ENCODE peak calls at places on chromosome 22, in nine cellular contexts. Q is heart left ventricle, I is body of pancreas, T is mammary epithelial cell, O is Calu3, D is tibial artery, Y is spleen, E is AG04450, V is A549. H is an unnamed sample.

GRCh38 chr22:16845881-16846280 is 20.7 kb upstream of the XKR3 start:
- DNase-seq in Q (no peak), I (no peak), T (no peak), O (no peak), D (no peak), Y (no peak), E (no peak), V (no peak), H (no peak)

GRCh38 chr22:19622061-19622441 is 92.3 kb upstream of the SEPTIN5 start:
- DNase-seq in Q (no peak), I (no peak), T (no peak), O (no peak), D (no peak), Y (peak), E (no peak), V (no peak), H (no peak)

GRCh38 chr22:36454916-36455570 is 26.4 kb downstream of the TXN2 start:
- DNase-seq in Q (peak), I (peak), T (peak), O (peak), D (peak), Y (peak), E (peak), V (peak), H (peak)

GRCh38 chr22:24758164-24758799 is 16.2 kb downstream of the PIWIL3 start:
- DNase-seq in Q (peak), I (peak), T (peak), O (peak), D (no peak), Y (no peak), E (peak), V (peak), H (peak)

GRCh38 chr22:41223535-41223934 is 17.2 kb downstream of the CHADL start:
- DNase-seq in Q (no peak), I (no peak), T (no peak), O (no peak), D (no peak), Y (no peak), E (no peak), V (no peak), H (no peak)

GRCh38 chr22:36064358-36064757 is 35.7 kb upstream of the RBFOX2 start:
- DNase-seq in Q (no peak), I (no peak), T (no peak), O (no peak), D (no peak), Y (no peak), E (no peak), V (no peak), H (no peak)

GRCh38 chr22:45242778-45243191 is 2.1 kb upstream of the KIAA0930 start:
- DNase-seq in Q (no peak), I (peak), T (no peak), O (peak), D (no peak), Y (no peak), E (no peak), V (peak), H (no peak)

GRCh38 chr22:30602049-30602448 is 4.9 kb upstream of the TCN2 start:
- DNase-seq in Q (no peak), I (no peak), T (peak), O (peak), D (no peak), Y (no peak), E (no peak), V (peak), H (no peak)

GRCh38 chr22:45454260-45454659 is 40.8 kb downstream of the RIBC2 start:
- DNase-seq in Q (no peak), I (no peak), T (no peak), O (no peak), D (no peak), Y (no peak), E (no peak), V (no peak), H (no peak)

GRCh38 chr22:47367993-47368945 is 605.8 kb downstream of the TBC1D22A start:
- DNase-seq in Q (no peak), I (peak), T (no peak), O (no peak), D (no peak), Y (peak), E (no peak), V (no peak), H (no peak)

GRCh38 chr22:46060292-46061123 is 83.5 kb upstream of the WNT7B start:
- DNase-seq in Q (no peak), I (no peak), T (peak), O (no peak), D (peak), Y (no peak), E (no peak), V (no peak), H (no peak)

GRCh38 chr22:21939392-21940319 is 13.0 kb downstream of the PPM1F start:
- DNase-seq in Q (no peak), I (no peak), T (no peak), O (no peak), D (no peak), Y (peak), E (no peak), V (no peak), H (no peak)

GRCh38 chr22:44583854-44584253 is 85.8 kb upstream of the RTL6 start:
- DNase-seq in Q (peak), I (no peak), T (no peak), O (no peak), D (peak), Y (peak), E (no peak), V (no peak), H (no peak)

GRCh38 chr22:42734406-42734805 is 13.7 kb upstream of the A4GALT start:
- DNase-seq in Q (no peak), I (no peak), T (no peak), O (no peak), D (no peak), Y (no peak), E (no peak), V (no peak), H (no peak)

GRCh38 chr22:35258144-35258988 is 1.1 kb downstream of the HMGXB4 start:
- DNase-seq in Q (peak), I (no peak), T (peak), O (peak), D (no peak), Y (no peak), E (no peak), V (peak), H (peak)

GRCh38 chr22:43992331-43992821 is 31.7 kb upstream of the PARVB start:
- DNase-seq in Q (no peak), I (no peak), T (no peak), O (no peak), D (no peak), Y (no peak), E (no peak), V (no peak), H (no peak)

GRCh38 chr22:46613606-46613997 is 6.6 kb upstream of the GRAMD4 start:
- DNase-seq in Q (no peak), I (no peak), T (no peak), O (peak), D (no peak), Y (peak), E (no peak), V (no peak), H (no peak)

GRCh38 chr22:49392841-49393510 is 434.7 kb downstream of the BRD1 start:
- DNase-seq in Q (no peak), I (no peak), T (no peak), O (no peak), D (no peak), Y (no peak), E (no peak), V (no peak), H (no peak)

GRCh38 chr22:41351011-41351410 is 30.7 kb upstream of the TEF start:
- DNase-seq in Q (no peak), I (no peak), T (no peak), O (no peak), D (no peak), Y (no peak), E (no peak), V (no peak), H (no peak)

GRCh38 chr22:45878051-45878764 is 98.8 kb downstream of the WNT7B start:
- DNase-seq in Q (no peak), I (peak), T (no peak), O (no peak), D (peak), Y (peak), E (no peak), V (no peak), H (no peak)

GRCh38 chr22:31248965-31249940 is 37.2 kb downstream of the LIMK2 start:
- DNase-seq in Q (no peak), I (no peak), T (peak), O (no peak), D (no peak), Y (no peak), E (no peak), V (no peak), H (no peak)

GRCh38 chr22:18091916-18092526 is 14.2 kb downstream of the PEX26 start:
- DNase-seq in Q (peak), I (peak), T (peak), O (peak), D (no peak), Y (no peak), E (no peak), V (peak), H (no peak)

GRCh38 chr22:47012589-47013365 is 250.3 kb downstream of the TBC1D22A start:
- DNase-seq in Q (no peak), I (no peak), T (no peak), O (no peak), D (no peak), Y (no peak), E (peak), V (no peak), H (no peak)

GRCh38 chr22:43570531-43571144 is 158.8 kb downstream of the MPPED1 start:
- DNase-seq in Q (no peak), I (no peak), T (no peak), O (no peak), D (no peak), Y (no peak), E (no peak), V (no peak), H (no peak)

GRCh38 chr22:47071078-47071811 is 308.8 kb downstream of the TBC1D22A start:
- DNase-seq in Q (no peak), I (no peak), T (no peak), O (no peak), D (peak), Y (peak), E (no peak), V (no peak), H (no peak)

GRCh38 chr22:49362393-49362792 is 465.3 kb downstream of the BRD1 start:
- DNase-seq in Q (no peak), I (no peak), T (no peak), O (no peak), D (no peak), Y (peak), E (no peak), V (no peak), H (no peak)

GRCh38 chr22:30830907-30831306 is 136.2 kb downstream of the OSBP2 start:
- DNase-seq in Q (peak), I (no peak), T (peak), O (peak), D (no peak), Y (no peak), E (peak), V (peak), H (no peak)

GRCh38 chr22:23053912-23054530 is 16.3 kb upstream of the GNAZ start:
- DNase-seq in Q (no peak), I (no peak), T (no peak), O (no peak), D (peak), Y (peak), E (no peak), V (no peak), H (no peak)
- TF ChIP-seq CTCF in Q (no peak), I (no peak), T (no peak), O (no peak), D (no peak), Y (no peak), E (no peak), V (no peak), H (no peak)

GRCh38 chr22:37607010-37607911 is 1.4 kb upstream of the GGA1 start:
- DNase-seq in Q (peak), I (peak), T (peak), O (peak), D (peak), Y (peak), E (no peak), V (peak), H (peak)

GRCh38 chr22:37610480-37611148 is 2.0 kb downstream of the GGA1 start:
- DNase-seq in Q (no peak), I (no peak), T (no peak), O (no peak), D (no peak), Y (peak), E (no peak), V (no peak), H (no peak)

GRCh38 chr22:37607912-37608476 is 640 bp upstream of the GGA1 start:
- DNase-seq in Q (no peak), I (no peak), T (no peak), O (no peak), D (no peak), Y (no peak), E (no peak), V (no peak), H (peak)

GRCh38 chr22:37609240-37610152 is 862 bp downstream of the GGA1 start:
- DNase-seq in Q (no peak), I (no peak), T (peak), O (no peak), D (peak), Y (no peak), E (no peak), V (no peak), H (no peak)

GRCh38 chr22:37608477-37609239 is at the start of gene GGA1:
- DNase-seq in Q (peak), I (peak), T (peak), O (peak), D (peak), Y (peak), E (peak), V (peak), H (peak)
- TF ChIP-seq CTCF in Q (no peak), I (no peak), T (no peak), O (no peak), D (no peak), Y (peak), E (no peak), V (no peak), H (no peak)

GRCh38 chr22:29316429-29316828 is 932 bp upstream of the RASL10A start:
- DNase-seq in Q (no peak), I (no peak), T (no peak), O (no peak), D (no peak), Y (peak), E (no peak), V (no peak), H (no peak)

GRCh38 chr22:29315286-29316195 is at the start of gene RASL10A:
- DNase-seq in Q (no peak), I (no peak), T (peak), O (no peak), D (peak), Y (peak), E (no peak), V (no peak), H (no peak)

GRCh38 chr22:29319072-29319471 is 3.6 kb upstream of the RASL10A start:
- DNase-seq in Q (no peak), I (no peak), T (no peak), O (no peak), D (no peak), Y (no peak), E (no peak), V (no peak), H (no peak)

GRCh38 chr22:29325356-29325755 is 9.9 kb upstream of the RASL10A start:
- DNase-seq in Q (no peak), I (no peak), T (no peak), O (no peak), D (no peak), Y (no peak), E (no peak), V (no peak), H (no peak)

GRCh38 chr22:29320546-29320945 is 5.0 kb upstream of the RASL10A start:
- DNase-seq in Q (no peak), I (no peak), T (no peak), O (no peak), D (no peak), Y (no peak), E (no peak), V (no peak), H (no peak)
- TF ChIP-seq CTCF in Q (no peak), I (no peak), T (no peak), O (no peak), D (no peak), Y (no peak), E (peak), V (peak), H (peak)

DNA sequence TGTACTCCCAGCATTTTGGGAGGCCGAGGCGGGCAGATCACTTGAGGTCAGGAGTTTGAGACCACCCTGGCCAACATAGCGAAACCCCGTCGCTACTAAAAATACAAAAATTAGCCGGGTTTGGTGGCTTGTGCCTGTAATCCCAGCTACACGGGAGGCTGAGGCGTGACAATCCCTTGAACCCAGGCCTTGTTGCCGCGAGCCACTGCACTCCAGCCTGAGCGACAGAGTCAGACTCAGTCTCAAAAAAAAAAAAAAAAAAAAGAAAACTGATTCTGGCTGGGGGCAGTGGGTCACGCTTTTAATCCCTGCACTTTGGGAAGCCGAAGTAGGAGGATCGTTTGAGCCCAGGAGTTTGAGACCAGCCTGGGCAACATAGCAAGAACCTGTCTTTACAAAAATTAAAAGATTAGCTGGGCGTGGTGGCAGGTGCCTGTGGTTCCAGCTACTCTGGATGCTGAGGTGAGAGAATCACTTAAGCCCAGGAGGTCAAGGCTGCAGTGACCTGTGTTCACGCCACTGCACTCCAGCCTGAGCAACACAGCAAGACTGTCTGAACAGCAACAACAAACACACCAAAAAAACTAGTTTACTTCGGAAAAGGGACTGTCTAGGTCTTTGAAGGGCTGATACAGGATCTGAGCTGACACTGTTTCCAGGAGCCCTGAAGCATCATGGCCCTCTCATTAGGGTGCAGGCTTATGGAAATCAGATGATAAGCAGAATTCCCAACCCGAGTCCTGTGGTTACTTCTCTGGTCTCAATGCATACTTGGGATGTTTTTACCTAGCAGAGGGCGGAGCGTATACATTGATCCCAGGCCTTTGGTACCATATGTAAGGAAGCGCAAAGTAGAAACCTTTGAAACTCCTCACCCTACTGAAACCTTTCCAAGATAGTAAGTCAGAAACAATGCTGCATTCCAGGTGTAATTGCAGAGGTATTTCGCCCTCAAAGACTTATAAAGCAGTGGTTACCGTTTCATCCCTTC is 1.8 kb upstream of the CHKB start:
- DNase-seq in Q (no peak), I (no peak), T (no peak), O (no peak), D (no peak), Y (peak), E (no peak), V (no peak), H (no peak)
- TF ChIP-seq CTCF in Q (no peak), I (no peak), T (no peak), O (no peak), D (no peak), Y (no peak), E (no peak), V (no peak), H (no peak)

DNA sequence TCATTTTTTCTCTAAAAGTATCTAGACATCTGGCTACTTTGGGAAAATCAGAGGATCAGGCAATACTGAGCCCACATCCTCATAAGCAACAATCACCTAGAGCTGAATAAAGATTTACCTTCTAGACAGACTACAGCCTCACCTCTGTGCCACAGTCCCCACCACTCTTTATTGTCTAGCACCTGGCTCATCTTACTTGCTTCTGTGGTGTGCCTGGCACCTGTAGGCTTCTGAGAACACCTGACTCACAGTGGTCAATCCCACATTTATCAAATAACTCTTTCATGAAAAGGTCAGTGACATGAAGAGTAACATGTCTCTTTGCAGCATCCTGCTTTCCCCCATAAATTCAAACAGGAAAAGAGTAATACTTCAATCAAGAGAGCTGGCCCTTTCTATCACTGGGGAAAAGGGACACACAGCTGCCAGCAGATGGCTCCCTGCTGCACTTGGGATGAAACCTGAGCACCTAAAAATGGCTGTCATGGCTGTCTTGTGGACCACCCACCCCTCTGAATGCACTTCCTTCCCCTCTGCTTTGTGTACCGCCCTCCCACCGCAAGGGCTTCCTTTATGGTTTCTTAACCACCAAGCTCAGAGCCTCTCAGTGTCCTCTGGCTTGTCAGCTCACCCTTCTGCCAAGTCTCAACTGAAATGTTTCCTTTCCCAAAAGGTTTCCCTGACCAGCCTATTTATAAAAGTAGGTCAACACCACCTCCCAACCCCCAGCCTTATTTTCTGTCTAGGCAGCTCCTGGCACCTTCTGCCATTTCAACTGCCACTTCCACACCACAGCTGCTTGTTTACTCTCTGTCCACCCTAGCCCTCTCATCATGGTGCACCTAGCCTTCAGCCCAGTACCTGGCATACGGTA is 9.3 kb downstream of the TFIP11 start:
- DNase-seq in Q (peak), I (no peak), T (peak), O (peak), D (no peak), Y (peak), E (no peak), V (peak), H (peak)
- TF ChIP-seq CTCF in Q (peak), I (no peak), T (peak), O (peak), D (peak), Y (peak), E (peak), V (peak), H (peak)

H was measured in neural crest cell.